ENCODE peak calls at places on chromosomes 11 and 22, in nine cellular contexts. M is GM13976; S is NCI-H774; P is stimulated activated CD4-positive, alpha-beta T cell treated with anti-CD3 and anti-CD28 coated beads, Interleukin-4, amount 100 ng/mL, for 1 hour; I is mammary epithelial cell; J is Ammon's horn; N is H1; B is activated effector memory CD4-positive, alpha-beta T cell treated with anti-CD3 and anti-CD28 coated beads, Interleukin-2, amount 50 U/mL, for 16 hours; Z is iPS-NIHi11. O is an unnamed sample.

GRCh38 chr22:47634342-47634741 is 871.9 kb downstream of the TBC1D22A start:
- DNase-seq in M (no peak), S (no peak), P (no peak), I (no peak), J (no peak), N (no peak), B (no peak), Z (no peak), O (no peak)

GRCh38 chr11:22666700-22667439 is 459 bp downstream of the GAS2 start:
- DNase-seq in M (peak), S (no peak), P (peak), I (no peak), J (peak), N (peak), B (no peak), Z (peak), O (peak)

GRCh38 chr11:111303476-111303875 is 5.1 kb downstream of the POU2AF3 start:
- DNase-seq in M (no peak), S (peak), P (no peak), I (peak), J (no peak), N (no peak), B (no peak), Z (no peak), O (no peak)

GRCh38 chr22:46984751-46985506 is 222.5 kb downstream of the TBC1D22A start:
- DNase-seq in M (no peak), S (no peak), P (no peak), I (peak), J (no peak), N (no peak), B (no peak), Z (no peak), O (peak)

GRCh38 chr11:23359297-23359696 is 499.0 kb upstream of the CCDC179 start:
- DNase-seq in M (no peak), S (no peak), P (no peak), I (peak), J (no peak), N (no peak), B (no peak), Z (no peak), O (no peak)

GRCh38 chr11:132258865-132259264 is 888.5 kb downstream of the NTM start:
- DNase-seq in M (no peak), S (no peak), P (no peak), I (peak), J (no peak), N (no peak), B (no peak), Z (no peak), O (no peak)

GRCh38 chr11:68309621-68310185 is 2.7 kb upstream of the LRP5 start:
- DNase-seq in M (no peak), S (no peak), P (no peak), I (no peak), J (no peak), N (no peak), B (no peak), Z (no peak), O (no peak)

GRCh38 chr11:61384271-61385242 is 7.8 kb upstream of the TMEM216 start:
- DNase-seq in M (no peak), S (peak), P (no peak), I (no peak), J (no peak), N (no peak), B (peak), Z (peak), O (peak)

GRCh38 chr11:73576226-73576625 is 21.7 kb downstream of the FAM168A start:
- DNase-seq in M (no peak), S (peak), P (no peak), I (no peak), J (peak), N (no peak), B (no peak), Z (no peak), O (no peak)

GRCh38 chr11:134454146-134454690 is 42.2 kb upstream of the B3GAT1 start:
- DNase-seq in M (no peak), S (no peak), P (no peak), I (no peak), J (no peak), N (no peak), B (no peak), Z (no peak), O (no peak)

GRCh38 chr22:16651217-16651616 is 58.6 kb upstream of the CCT8L2 start:
- DNase-seq in M (no peak), S (no peak), P (no peak), I (no peak), J (no peak), N (no peak), B (no peak), Z (no peak), O (no peak)

GRCh38 chr11:12397953-12398352 is 20.6 kb downstream of the PARVA start:
- DNase-seq in M (no peak), S (no peak), P (no peak), I (no peak), J (no peak), N (no peak), B (no peak), Z (no peak), O (peak)

GRCh38 chr11:130449246-130449990 is 973 bp downstream of the ADAMTS15 start:
- DNase-seq in M (no peak), S (no peak), P (no peak), I (no peak), J (no peak), N (no peak), B (no peak), Z (peak), O (no peak)

GRCh38 chr11:66720223-66720898 is 8.7 kb downstream of the SPTBN2 start:
- DNase-seq in M (no peak), S (peak), P (peak), I (peak), J (peak), N (peak), B (peak), Z (peak), O (peak)

O was measured in ELF-1.